ENCODE peak calls at places on chromosomes 7 and 10, in six cellular contexts. One of them, this sample, is unnamed. For H3K27me3 and H3K9me3, the result is how much of the 10 kb centered on the place peaks cover.

GRCh38 chr10:68721673-68721963 is 579 bp downstream of the CCAR1 start:
- DNase-seq in stomach: no peak
- DNase-seq in adrenal gland: peak
- DNase-seq in right cardiac atrium: no peak
- DNase-seq in testis: peak
- DNase-seq in cardiac muscle cell: no peak
- DNase-seq in this sample: no peak

GRCh38 chr10:76122056-76122455 is 690.6 kb downstream of the LRMDA start:
- DNase-seq in stomach: no peak
- DNase-seq in cardiac muscle cell: no peak
- DNase-seq in adrenal gland: no peak
- DNase-seq in testis: no peak
- DNase-seq in right cardiac atrium: no peak
- DNase-seq in this sample: no peak

GRCh38 chr7:155647302-155647701 is 2.8 kb downstream of the RBM33 start:
- DNase-seq in right cardiac atrium: no peak
- DNase-seq in stomach: no peak
- DNase-seq in cardiac muscle cell: no peak
- DNase-seq in adrenal gland: no peak
- DNase-seq in testis: no peak
- DNase-seq in this sample: no peak

GRCh38 chr10:121681982-121682687 is 83.9 kb upstream of the FGFR2 start:
- DNase-seq in adrenal gland: no peak
- DNase-seq in stomach: no peak
- DNase-seq in cardiac muscle cell: no peak
- DNase-seq in right cardiac atrium: no peak
- DNase-seq in testis: no peak
- DNase-seq in this sample: no peak

GRCh38 chr10:31143331-31143935 is 111.8 kb upstream of the ZNF438 start:
- DNase-seq in adrenal gland: no peak
- DNase-seq in cardiac muscle cell: no peak
- DNase-seq in right cardiac atrium: no peak
- DNase-seq in testis: no peak
- DNase-seq in stomach: no peak
- DNase-seq in this sample: no peak

GRCh38 chr7:73967832-73968295 is 60.1 kb upstream of the ELN start:
- DNase-seq in cardiac muscle cell: no peak
- DNase-seq in testis: no peak
- DNase-seq in adrenal gland: no peak
- DNase-seq in right cardiac atrium: peak
- DNase-seq in stomach: no peak
- DNase-seq in this sample: no peak

GRCh38 chr10:83476211-83476610 is 663.1 kb upstream of the GHITM start:
- DNase-seq in stomach: no peak
- DNase-seq in cardiac muscle cell: no peak
- DNase-seq in testis: no peak
- DNase-seq in adrenal gland: no peak
- DNase-seq in right cardiac atrium: no peak
- DNase-seq in this sample: no peak

GRCh38 chr7:147586110-147586509 is 1004.5 kb upstream of the C7orf33 start:
- DNase-seq in stomach: no peak
- DNase-seq in right cardiac atrium: no peak
- DNase-seq in testis: no peak
- DNase-seq in cardiac muscle cell: no peak
- DNase-seq in adrenal gland: no peak
- DNase-seq in this sample: no peak

GRCh38 chr10:121168513-121169216 is 317.5 kb downstream of the WDR11 start:
- DNase-seq in stomach: peak
- DNase-seq in adrenal gland: no peak
- DNase-seq in right cardiac atrium: no peak
- DNase-seq in cardiac muscle cell: no peak
- DNase-seq in testis: no peak
- DNase-seq in this sample: peak

GRCh38 chr10:75865413-75865812 is 434.0 kb downstream of the LRMDA start:
- DNase-seq in cardiac muscle cell: no peak
- DNase-seq in testis: no peak
- DNase-seq in right cardiac atrium: no peak
- DNase-seq in adrenal gland: no peak
- DNase-seq in stomach: no peak
- DNase-seq in this sample: no peak

GRCh38 chr7:76165106-76165972 is 36.4 kb upstream of the SRRM3 start:
- DNase-seq in adrenal gland: no peak
- DNase-seq in right cardiac atrium: no peak
- DNase-seq in cardiac muscle cell: no peak
- DNase-seq in testis: no peak
- DNase-seq in stomach: peak
- DNase-seq in this sample: no peak

GRCh38 chr10:116511365-116511764 is 34.4 kb upstream of the PNLIP start:
- DNase-seq in testis: no peak
- DNase-seq in cardiac muscle cell: no peak
- DNase-seq in stomach: no peak
- DNase-seq in right cardiac atrium: no peak
- DNase-seq in adrenal gland: no peak
- DNase-seq in this sample: no peak

GRCh38 chr10:88028654-88029053 is 165.2 kb downstream of the PTEN start:
- DNase-seq in cardiac muscle cell: no peak
- DNase-seq in testis: no peak
- DNase-seq in right cardiac atrium: no peak
- DNase-seq in adrenal gland: no peak
- DNase-seq in stomach: no peak
- DNase-seq in this sample: no peak

GRCh38 chr10:99777918-99778716 is 4.3 kb upstream of the ABCC2 start:
- DNase-seq in right cardiac atrium: no peak
- DNase-seq in cardiac muscle cell: no peak
- DNase-seq in stomach: no peak
- DNase-seq in adrenal gland: no peak
- DNase-seq in testis: no peak
- DNase-seq in this sample: no peak

GRCh38 chr10:96703358-96703757 is 17.0 kb downstream of the PIK3AP1 start:
- DNase-seq in stomach: no peak
- DNase-seq in cardiac muscle cell: no peak
- DNase-seq in adrenal gland: no peak
- DNase-seq in testis: no peak
- DNase-seq in right cardiac atrium: no peak
- DNase-seq in this sample: no peak

GRCh38 chr7:96416599-96416998 is 94.7 kb upstream of the SLC25A13 start:
- DNase-seq in adrenal gland: no peak
- DNase-seq in right cardiac atrium: no peak
- DNase-seq in stomach: no peak
- DNase-seq in cardiac muscle cell: no peak
- DNase-seq in testis: no peak
- DNase-seq in this sample: no peak

GRCh38 chr7:16411391-16411790 is 9.9 kb downstream of the CRPPA start:
- DNase-seq in stomach: no peak
- DNase-seq in adrenal gland: no peak
- DNase-seq in cardiac muscle cell: no peak
- DNase-seq in right cardiac atrium: no peak
- DNase-seq in testis: no peak
- DNase-seq in this sample: no peak

GRCh38 chr7:69237541-69237940 is 360.7 kb upstream of the AUTS2 start:
- DNase-seq in right cardiac atrium: no peak
- DNase-seq in cardiac muscle cell: no peak
- DNase-seq in stomach: no peak
- DNase-seq in testis: no peak
- DNase-seq in adrenal gland: no peak
- DNase-seq in this sample: no peak

GRCh38 chr10:60473557-60473956 is 83.9 kb upstream of the ANK3 start:
- DNase-seq in adrenal gland: no peak
- DNase-seq in stomach: no peak
- DNase-seq in cardiac muscle cell: no peak
- DNase-seq in testis: no peak
- DNase-seq in right cardiac atrium: no peak
- DNase-seq in this sample: no peak

GRCh38 chr7:81618400-81619014 is 151.3 kb downstream of the HGF start:
- DNase-seq in right cardiac atrium: no peak
- DNase-seq in testis: no peak
- DNase-seq in stomach: no peak
- DNase-seq in adrenal gland: peak
- DNase-seq in cardiac muscle cell: no peak
- DNase-seq in this sample: no peak

GRCh38 chr7:121394709-121395140 is 1.4 kb downstream of the FAM3C start:
- DNase-seq in testis: no peak
- DNase-seq in cardiac muscle cell: no peak
- DNase-seq in stomach: peak
- DNase-seq in adrenal gland: peak
- DNase-seq in right cardiac atrium: peak
- DNase-seq in this sample: no peak

GRCh38 chr7:94276797-94277196 is 117.9 kb upstream of the COL1A2 start:
- DNase-seq in cardiac muscle cell: peak
- DNase-seq in stomach: no peak
- DNase-seq in right cardiac atrium: no peak
- DNase-seq in testis: peak
- DNase-seq in adrenal gland: peak
- DNase-seq in this sample: peak
- H3K27ac ChIP-seq in cardiac muscle cell: peak
- H3K27ac ChIP-seq in stomach: no peak
- H3K27ac ChIP-seq in right cardiac atrium: no peak
- H3K27ac ChIP-seq in testis: no peak
- H3K27ac ChIP-seq in adrenal gland: no peak
- H3K27ac ChIP-seq in this sample: no peak

DNA sequence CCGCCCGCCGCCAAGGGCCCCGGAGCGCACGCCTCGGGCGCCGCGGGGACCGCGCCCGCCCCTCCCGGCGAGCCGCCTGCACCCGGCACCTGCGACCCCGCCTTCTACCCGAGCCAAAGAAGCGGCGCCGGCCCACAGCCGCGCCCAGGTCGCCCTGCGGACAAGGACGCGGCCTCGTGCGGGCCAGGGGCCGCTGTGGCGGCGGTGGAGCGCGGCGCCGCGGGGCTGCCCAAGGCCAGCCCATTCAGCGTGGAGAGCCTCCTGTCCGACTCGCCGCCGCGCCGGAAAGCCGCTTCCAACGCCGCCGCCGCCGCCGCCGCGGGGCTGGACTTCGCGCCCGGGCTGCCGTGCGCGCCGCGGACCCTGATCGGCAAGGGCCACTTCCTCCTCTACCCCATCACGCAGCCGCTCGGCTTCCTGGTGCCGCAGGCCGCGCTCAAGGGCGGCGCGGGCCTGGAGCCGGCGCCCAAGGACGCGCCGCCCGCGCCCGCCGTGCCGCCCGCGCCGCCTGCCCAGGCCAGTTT is 3.5 kb downstream of the UNCX start:
- DNase-seq in testis: no peak
- DNase-seq in right cardiac atrium: no peak
- DNase-seq in adrenal gland: no peak
- DNase-seq in stomach: no peak
- DNase-seq in cardiac muscle cell: no peak
- DNase-seq in this sample: no peak
- H3K27me3 ChIP-seq in testis: under half
- H3K27me3 ChIP-seq in right cardiac atrium: under half
- H3K27me3 ChIP-seq in adrenal gland: half or more
- H3K27me3 ChIP-seq in stomach: half or more
- H3K27me3 ChIP-seq in cardiac muscle cell: half or more
- H3K27me3 ChIP-seq in this sample: half or more

GRCh38 chr7:29996321-29996720 is 6.7 kb upstream of the SCRN1 start:
- DNase-seq in cardiac muscle cell: no peak
- DNase-seq in stomach: no peak
- DNase-seq in testis: no peak
- DNase-seq in right cardiac atrium: no peak
- DNase-seq in adrenal gland: no peak
- DNase-seq in this sample: no peak
- H3K9me3 ChIP-seq in cardiac muscle cell: under half
- H3K9me3 ChIP-seq in stomach: under half
- H3K9me3 ChIP-seq in testis: under half
- H3K9me3 ChIP-seq in right cardiac atrium: under half
- H3K9me3 ChIP-seq in adrenal gland: under half
- H3K9me3 ChIP-seq in this sample: under half

DNA sequence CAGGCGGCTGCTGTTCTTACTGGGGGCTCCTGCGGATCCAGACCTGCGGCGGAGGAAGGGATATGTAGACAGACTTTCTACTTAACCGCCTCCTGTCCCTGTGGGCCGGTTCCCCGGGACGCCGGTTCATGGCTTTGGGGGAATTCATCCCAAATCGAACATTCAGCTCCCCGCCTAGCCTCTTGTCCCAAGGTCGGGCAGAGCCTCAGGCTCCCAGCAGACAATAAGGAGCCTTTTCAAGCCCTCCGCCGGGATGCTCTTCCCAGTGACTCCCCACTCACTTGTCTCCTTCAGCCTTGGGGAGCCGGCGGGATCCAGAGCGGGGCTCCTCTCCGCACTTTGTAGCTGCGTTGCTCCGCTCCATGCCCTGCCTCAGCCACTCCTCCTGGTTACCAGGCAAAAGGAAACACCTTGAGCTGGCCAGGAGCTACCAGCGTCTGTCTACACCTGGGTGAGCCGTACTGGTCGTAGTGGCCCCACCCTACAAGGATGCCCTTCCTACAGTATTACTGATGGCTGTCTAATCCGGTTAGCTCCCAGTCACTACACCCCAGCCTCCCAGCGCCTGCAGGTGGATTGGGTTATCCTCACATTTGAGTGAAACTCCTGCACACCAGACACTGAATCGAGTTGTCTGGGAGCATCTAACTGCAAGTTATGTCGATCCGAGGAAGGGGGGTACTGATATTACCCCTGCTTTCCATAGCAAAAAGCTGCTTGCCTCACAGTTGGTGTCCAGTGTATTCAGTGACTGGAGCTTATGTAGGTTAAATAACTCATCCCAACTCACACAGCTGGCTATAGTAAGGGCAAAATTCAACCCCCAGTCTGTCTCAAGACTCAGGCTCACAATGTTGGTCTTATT is at the start of gene C10orf95:
- DNase-seq in right cardiac atrium: peak
- DNase-seq in stomach: no peak
- DNase-seq in adrenal gland: no peak
- DNase-seq in cardiac muscle cell: no peak
- DNase-seq in testis: no peak
- DNase-seq in this sample: peak
- H3K27ac ChIP-seq in right cardiac atrium: peak
- H3K27ac ChIP-seq in stomach: peak
- H3K27ac ChIP-seq in adrenal gland: peak
- H3K27ac ChIP-seq in cardiac muscle cell: peak
- H3K27ac ChIP-seq in testis: peak
- H3K27ac ChIP-seq in this sample: peak

GRCh38 chr10:45374451-45375052 is 536 bp downstream of the ALOX5 start:
- DNase-seq in right cardiac atrium: no peak
- DNase-seq in testis: no peak
- DNase-seq in stomach: no peak
- DNase-seq in adrenal gland: no peak
- DNase-seq in cardiac muscle cell: no peak
- DNase-seq in this sample: no peak

GRCh38 chr10:45373783-45374450 is at the start of gene ALOX5:
- DNase-seq in testis: peak
- DNase-seq in adrenal gland: peak
- DNase-seq in stomach: peak
- DNase-seq in right cardiac atrium: peak
- DNase-seq in cardiac muscle cell: peak
- DNase-seq in this sample: peak

GRCh38 chr10:45376364-45376801 is 2.4 kb downstream of the ALOX5 start:
- DNase-seq in right cardiac atrium: no peak
- DNase-seq in stomach: no peak
- DNase-seq in testis: no peak
- DNase-seq in adrenal gland: no peak
- DNase-seq in cardiac muscle cell: no peak
- DNase-seq in this sample: no peak

GRCh38 chr10:45375716-45376231 is 1.8 kb downstream of the ALOX5 start:
- DNase-seq in testis: no peak
- DNase-seq in adrenal gland: no peak
- DNase-seq in right cardiac atrium: no peak
- DNase-seq in stomach: no peak
- DNase-seq in cardiac muscle cell: no peak
- DNase-seq in this sample: no peak

GRCh38 chr10:45375101-45375500 is 1.1 kb downstream of the ALOX5 start:
- DNase-seq in cardiac muscle cell: no peak
- DNase-seq in right cardiac atrium: no peak
- DNase-seq in adrenal gland: no peak
- DNase-seq in testis: no peak
- DNase-seq in stomach: no peak
- DNase-seq in this sample: no peak
- H3K27me3 ChIP-seq in cardiac muscle cell: half or more
- H3K27me3 ChIP-seq in right cardiac atrium: under half
- H3K27me3 ChIP-seq in adrenal gland: under half
- H3K27me3 ChIP-seq in testis: under half
- H3K27me3 ChIP-seq in stomach: under half
- H3K27me3 ChIP-seq in this sample: under half